ENCODE peak calls at places on chromosomes 4 and X, in seven cellular contexts. E is H9, D is mesendoderm, K is neuronal stem cell, B is IMR-90, U is H1, M is mesenchymal stem cell. G is an unnamed sample.

GRCh38 chrX:134512566-134512965 is 52.6 kb downstream of the HPRT1 start:
- DNase-seq in E (no peak), D (peak), K (no peak), B (peak), U (no peak), M (peak), G (peak)

GRCh38 chr4:123699823-123700822 is 303.5 kb downstream of the SPRY1 start:
- DNase-seq in E (no peak), D (peak), K (no peak), B (peak), U (no peak), M (peak), G (peak)

GRCh38 chrX:107447642-107448041 is 1.8 kb upstream of the FRMPD3 start:
- DNase-seq in E (no peak), D (no peak), K (no peak), B (no peak), U (no peak), M (no peak), G (no peak)

GRCh38 chr4:9762823-9763475 is 18.5 kb upstream of the DRD5 start:
- DNase-seq in E (peak), D (peak), K (peak), B (peak), U (peak), M (peak), G (peak)

GRCh38 chrX:148808825-148809224 is 308.4 kb downstream of the AFF2 start:
- DNase-seq in E (no peak), D (peak), K (no peak), B (no peak), U (no peak), M (no peak), G (no peak)

GRCh38 chr4:87299898-87300297 is 22.8 kb downstream of the HSD17B13 start:
- DNase-seq in E (no peak), D (no peak), K (no peak), B (no peak), U (no peak), M (no peak), G (no peak)

GRCh38 chrX:147405764-147406163 is 506.0 kb upstream of the FMR1 start:
- DNase-seq in E (peak), D (no peak), K (no peak), B (no peak), U (no peak), M (no peak), G (no peak)

GRCh38 chr4:25252230-25253071 is 18.6 kb downstream of the PI4K2B start:
- DNase-seq in E (no peak), D (no peak), K (no peak), B (no peak), U (no peak), M (no peak), G (no peak)

GRCh38 chrX:107117993-107118321 is 665 bp downstream of the RBM41 start:
- DNase-seq in E (no peak), D (peak), K (peak), B (no peak), U (no peak), M (peak), G (no peak)

GRCh38 chr4:15234101-15234500 is 193.7 kb upstream of the C1QTNF7 start:
- DNase-seq in E (no peak), D (no peak), K (no peak), B (peak), U (no peak), M (peak), G (no peak)

GRCh38 chr4:142264961-142265360 is 581.1 kb downstream of the INPP4B start:
- DNase-seq in E (no peak), D (peak), K (no peak), B (peak), U (no peak), M (peak), G (no peak)

GRCh38 chrX:64205441-64205734 is at the start of gene AMER1:
- DNase-seq in E (no peak), D (no peak), K (no peak), B (no peak), U (no peak), M (no peak), G (peak)

GRCh38 chr4:151176711-151177110 is 77.3 kb downstream of the RPS3A start:
- DNase-seq in E (no peak), D (no peak), K (no peak), B (no peak), U (no peak), M (no peak), G (no peak)

GRCh38 chr4:71380721-71381120 is 41.9 kb downstream of the SLC4A4 start:
- DNase-seq in E (no peak), D (peak), K (no peak), B (peak), U (no peak), M (peak), G (no peak)

GRCh38 chr4:126807132-126807531 is 825.6 kb upstream of the INTU start:
- DNase-seq in E (no peak), D (peak), K (no peak), B (peak), U (no peak), M (peak), G (no peak)

GRCh38 chr4:185997287-185997686 is 71.7 kb upstream of the TLR3 start:
- DNase-seq in E (no peak), D (no peak), K (no peak), B (no peak), U (no peak), M (no peak), G (no peak)

GRCh38 chr4:96009720-96010119 is 169.8 kb downstream of the PDHA2 start:
- DNase-seq in E (no peak), D (peak), K (no peak), B (no peak), U (no peak), M (peak), G (no peak)

GRCh38 chr4:22287626-22288025 is 228.2 kb downstream of the ADGRA3 start:
- DNase-seq in E (no peak), D (no peak), K (no peak), B (no peak), U (no peak), M (no peak), G (no peak)

GRCh38 chr4:22413416-22413815 is 102.5 kb downstream of the ADGRA3 start:
- DNase-seq in E (no peak), D (no peak), K (no peak), B (no peak), U (no peak), M (no peak), G (no peak)

GRCh38 chr4:8117278-8117682 is 41.3 kb downstream of the ABLIM2 start:
- DNase-seq in E (peak), D (peak), K (no peak), B (peak), U (peak), M (peak), G (peak)

GRCh38 chrX:31606796-31607195 is 535.0 kb upstream of the FTHL17 start:
- DNase-seq in E (no peak), D (no peak), K (no peak), B (no peak), U (no peak), M (no peak), G (no peak)

GRCh38 chr4:185249105-185249504 is 39.7 kb downstream of the SNX25 start:
- DNase-seq in E (no peak), D (no peak), K (no peak), B (no peak), U (no peak), M (no peak), G (no peak)

GRCh38 chrX:10071451-10072163 is 85.2 kb upstream of the CLCN4 start:
- DNase-seq in E (no peak), D (no peak), K (no peak), B (no peak), U (no peak), M (no peak), G (no peak)

GRCh38 chrX:46595084-46595483 is 21.5 kb downstream of the CHST7 start:
- DNase-seq in E (no peak), D (no peak), K (no peak), B (no peak), U (no peak), M (no peak), G (no peak)

GRCh38 chrX:153646620-153647373 is at the start of gene DUSP9:
- DNase-seq in E (peak), D (peak), K (no peak), B (no peak), U (no peak), M (peak), G (peak)

GRCh38 chrX:53682885-53683555 is 3.5 kb downstream of the HUWE1 start:
- DNase-seq in E (peak), D (peak), K (no peak), B (peak), U (no peak), M (peak), G (peak)

GRCh38 chr4:2545321-2546013 is 9.0 kb downstream of the FAM193A start:
- DNase-seq in E (no peak), D (no peak), K (no peak), B (peak), U (no peak), M (no peak), G (no peak)

GRCh38 chrX:111264397-111264796 is 5.9 kb downstream of the CAPN6 start:
- DNase-seq in E (no peak), D (no peak), K (no peak), B (no peak), U (no peak), M (no peak), G (no peak)

GRCh38 chr4:54513231-54513630 is 144.5 kb upstream of the KIT start:
- DNase-seq in E (no peak), D (peak), K (no peak), B (peak), U (no peak), M (peak), G (peak)

GRCh38 chrX:153804100-153804595 is 9.7 kb downstream of the SSR4 start:
- DNase-seq in E (no peak), D (no peak), K (no peak), B (no peak), U (no peak), M (no peak), G (no peak)

GRCh38 chr4:110852793-110853192 is 229.9 kb upstream of the PITX2 start:
- DNase-seq in E (no peak), D (no peak), K (no peak), B (no peak), U (no peak), M (no peak), G (no peak)
- H2BK120ac ChIP-seq in E (no peak), D (no peak), K (no peak), B (no peak), U (no peak), M (no peak), G (no peak)

GRCh38 chrX:39258331-39258730 is 457.1 kb downstream of the MID1IP1 start:
- DNase-seq in E (peak), D (peak), K (no peak), B (no peak), U (no peak), M (no peak), G (peak)
- H2BK120ac ChIP-seq in E (no peak), D (no peak), K (no peak), B (no peak), U (no peak), M (no peak), G (no peak)

GRCh38 chr4:79467246-79467932 is 59.4 kb upstream of the GK2 start:
- DNase-seq in E (no peak), D (no peak), K (no peak), B (no peak), U (no peak), M (no peak), G (no peak)
- H2BK120ac ChIP-seq in E (no peak), D (no peak), K (no peak), B (no peak), U (no peak), M (no peak), G (no peak)

DNA sequence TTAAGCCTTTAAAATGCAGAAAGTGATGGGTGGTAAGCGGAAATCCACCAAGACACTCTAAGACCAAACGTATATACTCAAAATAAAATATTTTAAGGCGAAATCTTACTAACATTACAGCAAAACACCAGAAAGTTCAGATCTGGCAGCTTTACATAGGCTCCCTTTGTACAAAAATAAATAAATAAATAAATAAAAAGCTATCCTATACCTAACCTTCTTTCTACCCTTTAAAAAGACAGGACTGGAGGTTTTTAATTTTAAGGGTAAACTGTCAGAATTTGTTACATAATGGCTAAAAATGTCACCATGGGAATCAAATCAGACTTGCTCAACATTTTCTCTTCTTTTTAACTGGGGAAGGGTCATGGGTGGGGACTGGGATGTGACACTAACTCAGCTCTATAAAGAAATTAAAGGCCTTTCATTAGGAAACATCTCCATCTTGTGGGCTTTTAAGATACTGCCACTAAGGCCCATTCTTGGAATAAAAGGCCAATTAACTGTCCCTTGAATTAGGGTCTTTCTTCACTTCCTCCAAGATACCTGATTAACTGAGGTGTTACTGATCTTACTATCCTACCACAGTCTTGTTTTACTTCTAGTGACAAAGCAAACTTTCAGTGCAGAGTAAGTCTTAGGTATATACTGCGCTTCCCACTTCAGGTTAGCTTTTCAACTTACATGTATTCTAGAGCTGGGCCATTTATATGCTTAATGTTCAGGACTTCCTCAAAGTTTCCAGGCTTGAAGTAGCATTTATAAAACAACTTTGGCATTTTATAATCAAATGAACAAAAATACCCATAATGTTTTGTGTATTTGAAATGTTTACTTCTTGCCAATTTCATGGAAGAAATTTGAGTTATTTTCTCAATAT is 13.3 kb downstream of the HNRNPD start:
- DNase-seq in E (no peak), D (peak), K (peak), B (peak), U (no peak), M (peak), G (peak)
- H2BK120ac ChIP-seq in E (no peak), D (no peak), K (no peak), B (no peak), U (no peak), M (no peak), G (no peak)

GRCh38 chrX:57587062-57587461 is 4.7 kb upstream of the ZXDB start:
- DNase-seq in E (no peak), D (no peak), K (no peak), B (no peak), U (no peak), M (no peak), G (no peak)

GRCh38 chrX:57583477-57583876 is 8.3 kb upstream of the ZXDB start:
- DNase-seq in E (no peak), D (peak), K (no peak), B (no peak), U (no peak), M (no peak), G (no peak)

GRCh38 chrX:57587607-57588006 is 4.2 kb upstream of the ZXDB start:
- DNase-seq in E (no peak), D (no peak), K (no peak), B (no peak), U (no peak), M (no peak), G (no peak)

GRCh38 chrX:57586360-57586759 is 5.5 kb upstream of the ZXDB start:
- DNase-seq in E (no peak), D (no peak), K (no peak), B (no peak), U (no peak), M (no peak), G (no peak)
- H2BK120ac ChIP-seq in E (no peak), D (no peak), K (no peak), B (no peak), U (no peak), M (no peak), G (no peak)

DNA sequence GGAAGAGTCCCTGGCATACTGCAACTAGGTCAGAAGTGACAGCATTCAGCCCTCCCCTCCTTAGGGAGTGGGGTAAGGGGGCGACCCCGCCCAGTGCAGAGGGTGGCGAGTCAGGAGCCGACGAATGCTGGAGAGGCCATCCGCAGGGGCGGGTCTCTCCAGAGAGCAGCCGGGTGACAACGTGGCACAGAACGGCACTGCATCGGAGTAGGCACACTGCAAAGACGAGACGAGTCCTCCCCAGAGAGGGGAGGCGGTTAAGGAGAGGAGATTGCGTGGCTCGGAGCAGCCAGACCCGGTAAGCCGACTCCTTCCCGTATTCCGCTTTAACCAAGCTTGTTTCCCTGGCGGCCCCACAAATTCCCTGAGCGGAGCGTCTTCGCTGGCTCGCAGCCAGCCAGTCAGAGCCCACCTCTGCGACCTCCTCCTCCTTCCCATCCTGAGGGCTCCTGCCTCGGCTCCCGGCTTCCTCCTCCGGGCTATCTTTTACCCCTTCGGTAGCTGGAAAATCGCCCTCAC is 54.9 kb downstream of the LINC00632 start:
- DNase-seq in E (peak), D (peak), K (no peak), B (peak), U (peak), M (peak), G (peak)
- H2BK120ac ChIP-seq in E (no peak), D (no peak), K (no peak), B (peak), U (no peak), M (peak), G (no peak)

GRCh38 chrX:776061-776460 is 145.5 kb downstream of the SHOX start:
- DNase-seq in E (no peak), D (no peak), K (no peak), B (no peak), U (no peak), M (no peak), G (no peak)
- H2BK120ac ChIP-seq in E (no peak), D (no peak), K (no peak), B (no peak), U (no peak), M (no peak), G (peak)